ENCODE peak calls at places on chromosome 21, in six cellular contexts. One of them, this sample, is unnamed.
A peak's percentile ranks its signal among the peaks of the same experiment; 100 is the strongest.

GRCh38 chr21:14545906-14546480 is at the start of gene SAMSN1:
- DNase-seq in stimulated activated CD4-positive, alpha-beta T cell treated with anti-CD3 and anti-CD28 coated beads, Interleukin-15, amount 100 ng/mL, for 24 hours: peak; percentile 71
- DNase-seq in cardiac muscle cell: peak; percentile 35
- DNase-seq in head of caudate nucleus: no peak
- DNase-seq in Ammon's horn: peak; percentile 45
- DNase-seq in hypothalamus: no peak
- DNase-seq in this sample: peak; percentile 33

GRCh38 chr21:41878831-41879189 is 334 bp downstream of the PRDM15 start:
- DNase-seq in hypothalamus: peak; percentile 71
- DNase-seq in Ammon's horn: peak; percentile 68
- DNase-seq in head of caudate nucleus: peak; percentile 75
- DNase-seq in cardiac muscle cell: peak; percentile 89
- DNase-seq in stimulated activated CD4-positive, alpha-beta T cell treated with anti-CD3 and anti-CD28 coated beads, Interleukin-15, amount 100 ng/mL, for 24 hours: peak; percentile 85
- DNase-seq in this sample: peak; percentile 77

GRCh38 chr21:45800339-45801080 is 157.0 kb downstream of the PCBP3 start:
- DNase-seq in stimulated activated CD4-positive, alpha-beta T cell treated with anti-CD3 and anti-CD28 coated beads, Interleukin-15, amount 100 ng/mL, for 24 hours: no peak
- DNase-seq in head of caudate nucleus: no peak
- DNase-seq in cardiac muscle cell: no peak
- DNase-seq in Ammon's horn: no peak
- DNase-seq in hypothalamus: no peak
- DNase-seq in this sample: no peak

GRCh38 chr21:37198989-37199924 is 67.9 kb downstream of the VPS26C start:
- DNase-seq in head of caudate nucleus: no peak
- DNase-seq in cardiac muscle cell: peak; percentile 42
- DNase-seq in hypothalamus: no peak
- DNase-seq in Ammon's horn: no peak
- DNase-seq in stimulated activated CD4-positive, alpha-beta T cell treated with anti-CD3 and anti-CD28 coated beads, Interleukin-15, amount 100 ng/mL, for 24 hours: no peak
- DNase-seq in this sample: no peak

GRCh38 chr21:42009018-42009830 is 936 bp downstream of the ZBTB21 start:
- DNase-seq in Ammon's horn: peak; percentile 50
- DNase-seq in hypothalamus: no peak
- DNase-seq in head of caudate nucleus: peak; percentile 46
- DNase-seq in cardiac muscle cell: peak; percentile 32
- DNase-seq in stimulated activated CD4-positive, alpha-beta T cell treated with anti-CD3 and anti-CD28 coated beads, Interleukin-15, amount 100 ng/mL, for 24 hours: peak; percentile 81
- DNase-seq in this sample: peak; percentile 48

GRCh38 chr21:37982496-37983318 is 66.5 kb upstream of the KCNJ6 start:
- DNase-seq in hypothalamus: no peak
- DNase-seq in stimulated activated CD4-positive, alpha-beta T cell treated with anti-CD3 and anti-CD28 coated beads, Interleukin-15, amount 100 ng/mL, for 24 hours: no peak
- DNase-seq in cardiac muscle cell: no peak
- DNase-seq in head of caudate nucleus: no peak
- DNase-seq in Ammon's horn: no peak
- DNase-seq in this sample: no peak

GRCh38 chr21:15282666-15283065 is 217.9 kb upstream of the NRIP1 start:
- DNase-seq in stimulated activated CD4-positive, alpha-beta T cell treated with anti-CD3 and anti-CD28 coated beads, Interleukin-15, amount 100 ng/mL, for 24 hours: no peak
- DNase-seq in head of caudate nucleus: no peak
- DNase-seq in Ammon's horn: no peak
- DNase-seq in cardiac muscle cell: peak; percentile 26
- DNase-seq in hypothalamus: no peak
- DNase-seq in this sample: no peak

GRCh38 chr21:14923468-14923867 is 141.3 kb downstream of the NRIP1 start:
- DNase-seq in cardiac muscle cell: peak; percentile 72
- DNase-seq in head of caudate nucleus: no peak
- DNase-seq in Ammon's horn: no peak
- DNase-seq in hypothalamus: no peak
- DNase-seq in stimulated activated CD4-positive, alpha-beta T cell treated with anti-CD3 and anti-CD28 coated beads, Interleukin-15, amount 100 ng/mL, for 24 hours: no peak
- DNase-seq in this sample: no peak

GRCh38 chr21:30714946-30715345 is 3.6 kb downstream of the KRTAP21-3 start:
- DNase-seq in cardiac muscle cell: no peak
- DNase-seq in Ammon's horn: no peak
- DNase-seq in hypothalamus: no peak
- DNase-seq in head of caudate nucleus: no peak
- DNase-seq in stimulated activated CD4-positive, alpha-beta T cell treated with anti-CD3 and anti-CD28 coated beads, Interleukin-15, amount 100 ng/mL, for 24 hours: no peak
- DNase-seq in this sample: no peak

GRCh38 chr21:23890652-23891051 is 1716.6 kb downstream of the MRPL39 start:
- DNase-seq in hypothalamus: no peak
- DNase-seq in cardiac muscle cell: no peak
- DNase-seq in head of caudate nucleus: no peak
- DNase-seq in stimulated activated CD4-positive, alpha-beta T cell treated with anti-CD3 and anti-CD28 coated beads, Interleukin-15, amount 100 ng/mL, for 24 hours: no peak
- DNase-seq in Ammon's horn: no peak
- DNase-seq in this sample: no peak

GRCh38 chr21:16196521-16197208 is 466.9 kb downstream of the USP25 start:
- DNase-seq in Ammon's horn: no peak
- DNase-seq in hypothalamus: no peak
- DNase-seq in stimulated activated CD4-positive, alpha-beta T cell treated with anti-CD3 and anti-CD28 coated beads, Interleukin-15, amount 100 ng/mL, for 24 hours: no peak
- DNase-seq in head of caudate nucleus: no peak
- DNase-seq in cardiac muscle cell: peak; percentile 46
- DNase-seq in this sample: no peak

GRCh38 chr21:41361786-41362604 is at the start of gene MX2:
- DNase-seq in cardiac muscle cell: peak; percentile 93
- DNase-seq in Ammon's horn: peak; percentile 58
- DNase-seq in head of caudate nucleus: no peak
- DNase-seq in hypothalamus: no peak
- DNase-seq in stimulated activated CD4-positive, alpha-beta T cell treated with anti-CD3 and anti-CD28 coated beads, Interleukin-15, amount 100 ng/mL, for 24 hours: peak; percentile 78
- DNase-seq in this sample: peak; percentile 38

GRCh38 chr21:32403201-32403701 is 9.3 kb upstream of the EVA1C start:
- DNase-seq in cardiac muscle cell: peak; percentile 89
- DNase-seq in stimulated activated CD4-positive, alpha-beta T cell treated with anti-CD3 and anti-CD28 coated beads, Interleukin-15, amount 100 ng/mL, for 24 hours: peak; percentile 70
- DNase-seq in head of caudate nucleus: peak; percentile 63
- DNase-seq in Ammon's horn: peak; percentile 86
- DNase-seq in hypothalamus: peak; percentile 58
- DNase-seq in this sample: peak; percentile 81